ENCODE peak calls at places on chromosomes 16 and 17, in five cellular contexts. U, W, X, Y and Q are unnamed samples.

GRCh38 chr16:12324152-12324551 is 347.6 kb downstream of the SNX29 start:
- DNase-seq in X (no peak), U (no peak), Y (no peak), W (no peak), Q (no peak)

GRCh38 chr17:40862985-40863733 is 3.9 kb downstream of the KRT12 start:
- DNase-seq in Y (no peak), X (no peak), W (peak; percentile 22), U (peak; percentile 24), Q (no peak)

GRCh38 chr17:65557349-65558310 is 3.8 kb downstream of the AXIN2 start:
- DNase-seq in U (no peak), X (peak; percentile 79), Y (no peak), W (no peak), Q (peak; percentile 49)

GRCh38 chr17:82892869-82893565 is 53.2 kb upstream of the ZNF750 start:
- DNase-seq in X (no peak), Y (no peak), W (no peak), U (peak; percentile 21), Q (no peak)

GRCh38 chr17:14922421-14922820 is 342.7 kb downstream of the PMP22 start:
- DNase-seq in U (no peak), X (no peak), Y (no peak), W (no peak), Q (peak; percentile 7)

GRCh38 chr16:27806388-27806787 is 256.4 kb downstream of the KATNIP start:
- DNase-seq in X (no peak), U (no peak), Y (no peak), W (no peak), Q (no peak)

GRCh38 chr17:39235555-39236221 is 9.9 kb upstream of the STAC2 start:
- DNase-seq in X (peak; percentile 54), U (peak; percentile 70), W (no peak), Y (no peak), Q (peak; percentile 51)

GRCh38 chr16:8890549-8890921 is 8.4 kb downstream of the LITAFD start:
- DNase-seq in U (no peak), X (no peak), Y (no peak), W (no peak), Q (no peak)

GRCh38 chr17:38728290-38728831 is 1.8 kb upstream of the CISD3 start:
- DNase-seq in Y (no peak), U (no peak), X (no peak), W (no peak), Q (no peak)

GRCh38 chr17:62626719-62627218 is 701 bp upstream of the MRC2 start:
- DNase-seq in U (peak; percentile 63), Y (peak; percentile 79), X (peak; percentile 81), W (peak; percentile 64), Q (peak; percentile 78)

GRCh38 chr17:37446027-37446426 is 39.3 kb downstream of the TADA2A start:
- DNase-seq in W (no peak), U (no peak), X (peak; percentile 73), Y (no peak), Q (no peak)

GRCh38 chr17:59668816-59669215 is 38.4 kb downstream of the PTRH2 start:
- DNase-seq in Y (no peak), U (no peak), W (no peak), X (peak; percentile 97), Q (peak; percentile 89)

GRCh38 chr16:17380613-17381012 is 90.1 kb downstream of the XYLT1 start:
- DNase-seq in U (no peak), X (peak; percentile 42), Y (no peak), W (no peak), Q (peak; percentile 55)

DNA sequence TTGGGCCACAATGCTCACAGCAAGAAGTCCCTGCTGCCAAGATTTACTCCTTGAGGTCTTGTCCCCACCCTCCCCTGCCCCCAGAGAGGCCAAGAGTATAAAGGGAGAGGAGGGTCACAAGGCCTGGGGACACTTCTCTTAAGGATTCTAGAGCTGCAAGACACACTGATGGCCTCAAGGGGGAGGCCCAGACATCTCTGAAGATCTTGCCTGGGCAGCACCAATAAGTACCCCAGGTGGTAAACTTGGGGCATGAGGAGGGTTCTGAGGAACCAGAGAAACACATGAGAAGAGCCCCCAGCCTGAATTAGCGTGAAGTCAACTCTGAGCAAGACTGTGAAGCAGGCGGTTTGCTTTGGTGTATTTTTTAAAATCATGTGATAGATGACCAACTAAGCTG is 26.8 kb upstream of the MTMR4 start:
- DNase-seq in U (no peak), W (no peak), Y (no peak), X (no peak), Q (no peak)
- TF ChIP-seq CTCF in U (peak; percentile 48), W (peak; percentile 43), Y (peak; percentile 47), X (peak; percentile 39), Q (peak; percentile 56)

DNA sequence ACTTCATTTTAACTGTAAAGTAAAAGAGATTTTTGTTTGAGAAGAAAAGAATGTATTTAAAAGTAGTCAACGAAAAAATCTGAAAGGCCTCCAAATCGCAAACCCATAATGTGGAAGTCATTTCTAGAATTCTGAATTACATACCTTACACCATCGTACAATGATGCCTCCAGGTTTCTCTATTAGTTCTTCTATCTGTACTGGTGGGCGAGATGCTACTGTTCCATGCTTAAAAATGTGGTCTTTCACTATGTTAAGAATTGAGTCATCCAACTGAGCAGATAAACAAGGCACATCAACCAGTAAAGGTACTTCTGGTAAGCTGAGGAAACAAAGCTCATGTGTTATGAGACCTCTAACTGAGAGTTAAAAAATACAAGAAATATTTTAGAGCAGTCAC is 28.5 kb downstream of the CRLF3 start:
- DNase-seq in U (no peak), Y (no peak), W (no peak), X (no peak), Q (no peak)
- TF ChIP-seq CTCF in U (no peak), Y (no peak), W (no peak), X (no peak), Q (no peak)

DNA sequence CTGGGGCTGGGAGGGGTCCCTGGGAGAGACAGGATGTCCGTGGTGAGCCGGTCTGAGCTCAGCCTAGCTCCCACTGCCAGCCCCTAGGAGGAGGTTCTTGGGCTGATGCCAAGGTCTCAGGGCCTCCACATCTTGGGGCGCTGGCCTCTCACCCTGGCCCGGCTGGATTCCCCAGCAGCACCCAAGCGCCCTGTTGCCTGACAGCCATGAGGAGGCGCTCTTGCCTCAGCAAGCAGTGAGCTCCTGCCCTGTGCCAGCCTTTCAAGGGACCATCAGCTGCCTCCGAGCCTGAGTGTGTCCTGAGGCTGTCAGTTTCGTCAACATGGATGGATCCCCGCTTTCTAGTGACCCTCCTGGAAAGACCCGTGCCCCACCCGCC is 234.9 kb upstream of the CIBAR2 start:
- DNase-seq in X (no peak), U (peak; percentile 34), W (no peak), Y (no peak), Q (no peak)
- TF ChIP-seq CTCF in X (peak; percentile 48), U (peak; percentile 47), W (peak; percentile 48), Y (peak; percentile 50), Q (peak; percentile 70)

GRCh38 chr17:74117999-74118421 is 85.5 kb upstream of the RPL38 start:
- DNase-seq in W (no peak), U (peak; percentile 28), Y (no peak), X (no peak), Q (no peak)

GRCh38 chr17:74119049-74119580 is 84.4 kb upstream of the RPL38 start:
- DNase-seq in Y (no peak), U (no peak), W (no peak), X (no peak), Q (no peak)

GRCh38 chr17:74117087-74117486 is 86.4 kb upstream of the RPL38 start:
- DNase-seq in W (no peak), X (no peak), Y (no peak), U (no peak), Q (no peak)

GRCh38 chr17:74119960-74120359 is 83.5 kb upstream of the RPL38 start:
- DNase-seq in Y (no peak), U (no peak), X (no peak), W (no peak), Q (no peak)

DNA sequence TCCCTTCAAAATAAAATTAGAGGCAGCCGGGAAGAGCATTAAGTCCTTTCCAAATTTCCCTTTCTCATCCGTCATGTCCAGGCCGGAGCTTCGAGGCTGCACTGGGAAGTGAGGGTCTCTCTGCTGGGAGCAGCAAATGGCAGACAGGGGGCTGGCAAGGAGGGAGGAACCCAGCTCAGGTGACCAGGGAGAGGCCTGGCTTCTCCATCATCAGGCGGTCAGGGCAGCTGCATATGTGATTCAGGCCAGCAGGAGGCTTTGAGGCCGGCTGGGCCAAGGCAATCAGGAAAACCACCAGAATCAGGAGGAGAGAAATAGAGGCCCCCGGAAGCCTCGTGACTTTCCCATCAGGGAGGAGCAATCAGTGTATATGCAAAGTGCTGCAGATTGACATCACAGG is 85.0 kb upstream of the RPL38 start:
- DNase-seq in X (no peak), U (peak; percentile 67), Y (no peak), W (peak; percentile 29), Q (no peak)
- TF ChIP-seq CTCF in X (peak; percentile 9), U (peak; percentile 4), Y (peak; percentile 67), W (peak; percentile 43), Q (no peak)

DNA sequence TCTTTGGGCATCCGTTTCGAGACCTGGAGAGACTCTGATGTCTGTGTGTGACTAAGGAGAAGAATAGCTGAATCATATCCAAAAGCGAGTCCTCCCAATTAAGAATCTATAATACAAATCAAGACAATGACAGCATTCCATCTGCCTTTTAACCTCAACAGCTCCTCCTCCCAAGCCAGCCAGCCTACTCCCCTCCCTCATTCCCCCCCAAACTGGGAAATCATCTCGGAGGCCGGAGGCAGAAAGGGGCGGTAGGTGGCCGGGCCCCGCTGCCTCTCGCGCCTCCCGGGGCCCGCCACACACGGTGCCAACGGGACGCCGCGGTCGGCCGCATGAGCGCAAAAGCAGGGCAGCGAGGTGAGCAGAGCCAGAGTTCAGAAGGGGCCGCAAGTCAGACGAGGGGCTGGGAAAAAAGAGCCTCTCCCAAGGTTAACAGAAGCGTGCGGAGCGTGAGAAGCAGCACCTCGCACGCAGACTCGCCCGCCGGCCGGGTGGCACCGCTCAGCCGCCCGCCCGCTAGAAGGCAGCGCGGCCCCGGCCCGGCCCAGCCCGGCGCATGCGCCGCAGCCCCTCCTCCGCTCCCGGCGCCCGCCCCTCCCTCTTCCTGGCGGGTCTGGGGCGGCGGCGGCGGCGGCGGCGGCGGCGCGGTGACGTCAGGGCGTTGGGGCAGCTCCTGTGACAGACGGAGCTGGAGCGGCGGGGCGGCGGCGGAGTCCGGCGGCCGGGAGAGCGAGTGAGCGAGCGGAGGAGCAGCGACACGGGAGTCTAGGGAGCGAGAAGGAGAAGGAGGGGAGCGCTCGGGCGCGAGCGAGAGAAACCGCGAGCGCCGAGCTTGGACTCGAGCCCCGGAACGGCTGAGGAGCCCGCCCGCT is at the start of gene PAFAH1B1:
- DNase-seq in U (peak; percentile 95), W (peak; percentile 91), Y (peak; percentile 98), X (peak; percentile 92), Q (peak; percentile 87)
- TF ChIP-seq CTCF in U (no peak), W (peak; percentile 16), Y (peak; percentile 19), X (no peak), Q (no peak)